ENCODE peak calls at places on chromosomes 7 and 10, in four cellular contexts. One of them, this sample, is unnamed.

GRCh38 chr10:21449288-21449966 is 76.1 kb downstream of the SKIDA1 start:
- DNase-seq in A549: no peak
- DNase-seq in K562: no peak
- DNase-seq in HepG2: no peak
- DNase-seq in this sample: peak; percentile 46

GRCh38 chr7:23403970-23404369 is 66.3 kb downstream of the IGF2BP3 start:
- DNase-seq in A549: no peak
- DNase-seq in K562: no peak
- DNase-seq in HepG2: no peak
- DNase-seq in this sample: no peak

GRCh38 chr10:61211468-61211867 is 241.7 kb downstream of the TMEM26 start:
- DNase-seq in A549: no peak
- DNase-seq in K562: no peak
- DNase-seq in HepG2: no peak
- DNase-seq in this sample: no peak

GRCh38 chr7:155463114-155463811 is 5.3 kb downstream of the EN2 start:
- DNase-seq in A549: no peak
- DNase-seq in K562: no peak
- DNase-seq in HepG2: no peak
- DNase-seq in this sample: no peak

GRCh38 chr7:129494041-129494440 is 8.3 kb upstream of the SMKR1 start:
- DNase-seq in A549: no peak
- DNase-seq in K562: no peak
- DNase-seq in HepG2: no peak
- DNase-seq in this sample: no peak

GRCh38 chr10:44416021-44416758 is 31.3 kb upstream of the CXCL12 start:
- DNase-seq in A549: no peak
- DNase-seq in K562: no peak
- DNase-seq in HepG2: no peak
- DNase-seq in this sample: no peak

GRCh38 chr7:124459101-124460052 is 306.2 kb downstream of the GPR37 start:
- DNase-seq in A549: peak; percentile 73
- DNase-seq in K562: no peak
- DNase-seq in HepG2: peak; percentile 21
- DNase-seq in this sample: no peak

GRCh38 chr10:26903818-26904217 is 43.1 kb upstream of the ABI1 start:
- DNase-seq in A549: no peak
- DNase-seq in K562: no peak
- DNase-seq in HepG2: no peak
- DNase-seq in this sample: no peak

GRCh38 chr10:33377658-33378025 is 43.2 kb upstream of the NRP1 start:
- DNase-seq in A549: no peak
- DNase-seq in K562: no peak
- DNase-seq in HepG2: no peak
- DNase-seq in this sample: no peak

GRCh38 chr10:79112898-79113431 is 44.2 kb downstream of the ZMIZ1 start:
- DNase-seq in A549: peak; percentile 52
- DNase-seq in K562: no peak
- DNase-seq in HepG2: no peak
- DNase-seq in this sample: no peak

GRCh38 chr7:10855583-10855982 is 118.1 kb upstream of the PHF14 start:
- DNase-seq in A549: no peak
- DNase-seq in K562: no peak
- DNase-seq in HepG2: no peak
- DNase-seq in this sample: no peak

GRCh38 chr7:140007051-140007690 is 55.6 kb downstream of the PARP12 start:
- DNase-seq in A549: no peak
- DNase-seq in K562: no peak
- DNase-seq in HepG2: no peak
- DNase-seq in this sample: no peak

GRCh38 chr10:3439183-3439582 is 266.6 kb upstream of the PITRM1 start:
- DNase-seq in A549: no peak
- DNase-seq in K562: no peak
- DNase-seq in HepG2: no peak
- DNase-seq in this sample: no peak

GRCh38 chr7:80967536-80968297 is 48.9 kb upstream of the SEMA3C start:
- DNase-seq in A549: no peak
- DNase-seq in K562: no peak
- DNase-seq in HepG2: no peak
- DNase-seq in this sample: no peak

GRCh38 chr7:30313348-30313747 is 29.0 kb downstream of the ZNRF2 start:
- DNase-seq in A549: no peak
- DNase-seq in K562: no peak
- DNase-seq in HepG2: no peak
- DNase-seq in this sample: no peak

GRCh38 chr10:50928190-50928552 is 42.7 kb upstream of the A1CF start:
- DNase-seq in A549: no peak
- DNase-seq in K562: no peak
- DNase-seq in HepG2: no peak
- DNase-seq in this sample: no peak

GRCh38 chr10:21424511-21424910 is 101.0 kb downstream of the SKIDA1 start:
- DNase-seq in A549: no peak
- DNase-seq in K562: no peak
- DNase-seq in HepG2: no peak
- DNase-seq in this sample: no peak

GRCh38 chr10:127649642-127650041 is 87.3 kb upstream of the FOXI2 start:
- DNase-seq in A549: peak; percentile 27
- DNase-seq in K562: no peak
- DNase-seq in HepG2: peak; percentile 14
- DNase-seq in this sample: peak; percentile 37

GRCh38 chr7:24395512-24395911 is 111.5 kb downstream of the NPY start:
- DNase-seq in A549: no peak
- DNase-seq in K562: peak; percentile 11
- DNase-seq in HepG2: no peak
- DNase-seq in this sample: no peak

GRCh38 chr7:22566176-22566575 is 66.2 kb upstream of the STEAP1B start:
- DNase-seq in A549: no peak
- DNase-seq in K562: no peak
- DNase-seq in HepG2: no peak
- DNase-seq in this sample: no peak

GRCh38 chr7:143222782-143223181 is 945 bp downstream of the TAS2R40 start:
- DNase-seq in A549: no peak
- DNase-seq in K562: no peak
- DNase-seq in HepG2: no peak
- DNase-seq in this sample: peak; percentile 52

GRCh38 chr7:12770227-12770975 is 83.0 kb downstream of the ARL4A start:
- DNase-seq in A549: peak; percentile 36
- DNase-seq in K562: no peak
- DNase-seq in HepG2: peak; percentile 5
- DNase-seq in this sample: no peak

GRCh38 chr7:15685358-15686181 is 913 bp downstream of the MEOX2 start:
- DNase-seq in A549: no peak
- DNase-seq in K562: no peak
- DNase-seq in HepG2: no peak
- DNase-seq in this sample: no peak

DNA sequence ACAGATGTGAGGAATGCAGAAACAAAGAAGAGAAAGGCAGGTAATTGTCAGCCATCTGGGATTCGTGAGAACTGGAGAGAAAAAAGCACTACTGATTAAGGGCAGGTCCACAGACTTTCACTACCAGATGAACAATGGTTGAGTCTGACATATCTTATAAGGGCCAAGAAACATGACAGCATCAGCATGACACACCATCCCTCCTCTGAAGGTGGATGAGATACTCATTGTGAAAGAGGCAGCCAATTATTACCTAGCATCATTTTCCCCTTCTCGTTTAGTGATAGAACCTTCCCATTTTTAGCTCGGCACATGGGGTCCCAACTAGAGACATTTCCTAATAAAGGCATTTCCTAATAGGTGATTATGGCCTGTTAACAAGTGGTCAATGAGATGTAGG is 19.2 kb upstream of the MET start:
- DNase-seq in A549: no peak
- DNase-seq in K562: no peak
- DNase-seq in HepG2: no peak
- DNase-seq in this sample: no peak
- TF ChIP-seq MAX in A549: no peak
- TF ChIP-seq MAX in K562: no peak
- TF ChIP-seq MAX in HepG2: no peak
- TF ChIP-seq MAX in this sample: no peak

GRCh38 chr7:39607865-39608264 is 15.5 kb upstream of the RALA start:
- DNase-seq in A549: no peak
- DNase-seq in K562: no peak
- DNase-seq in HepG2: no peak
- DNase-seq in this sample: no peak
- TF ChIP-seq MYC in A549: no peak
- TF ChIP-seq MYC in K562: no peak
- TF ChIP-seq MYC in HepG2: no peak
- TF ChIP-seq MYC in this sample: no peak

GRCh38 chr10:124740374-124741280 is 3.6 kb downstream of the FAM53B start:
- DNase-seq in A549: no peak
- DNase-seq in K562: no peak
- DNase-seq in HepG2: peak; percentile 74
- DNase-seq in this sample: peak; percentile 84

GRCh38 chr10:124742418-124743187 is 1.6 kb downstream of the FAM53B start:
- DNase-seq in A549: peak; percentile 47
- DNase-seq in K562: peak; percentile 18
- DNase-seq in HepG2: peak; percentile 57
- DNase-seq in this sample: peak; percentile 83

GRCh38 chr10:124741922-124742417 is 2.2 kb downstream of the FAM53B start:
- DNase-seq in A549: no peak
- DNase-seq in K562: no peak
- DNase-seq in HepG2: no peak
- DNase-seq in this sample: peak; percentile 44

GRCh38 chr10:124739996-124740373 is 4.2 kb downstream of the FAM53B start:
- DNase-seq in A549: no peak
- DNase-seq in K562: no peak
- DNase-seq in HepG2: no peak
- DNase-seq in this sample: peak; percentile 29

GRCh38 chr10:124741281-124741921 is 2.8 kb downstream of the FAM53B start:
- DNase-seq in A549: peak; percentile 71
- DNase-seq in K562: peak; percentile 68
- DNase-seq in HepG2: peak; percentile 80
- DNase-seq in this sample: peak; percentile 86
- TF ChIP-seq POLR2A in A549: no peak
- TF ChIP-seq POLR2A in K562: no peak
- TF ChIP-seq POLR2A in HepG2: no peak
- TF ChIP-seq POLR2A in this sample: no peak

GRCh38 chr7:69800495-69800894 is 202.2 kb downstream of the AUTS2 start:
- DNase-seq in A549: peak; percentile 61
- DNase-seq in K562: no peak
- DNase-seq in HepG2: no peak
- DNase-seq in this sample: peak; percentile 20

GRCh38 chr7:69795932-69796331 is 197.7 kb downstream of the AUTS2 start:
- DNase-seq in A549: no peak
- DNase-seq in K562: no peak
- DNase-seq in HepG2: no peak
- DNase-seq in this sample: no peak

GRCh38 chr7:69799990-69800389 is 201.7 kb downstream of the AUTS2 start:
- DNase-seq in A549: no peak
- DNase-seq in K562: no peak
- DNase-seq in HepG2: no peak
- DNase-seq in this sample: no peak

GRCh38 chr7:69799048-69799697 is 200.9 kb downstream of the AUTS2 start:
- DNase-seq in A549: no peak
- DNase-seq in K562: no peak
- DNase-seq in HepG2: no peak
- DNase-seq in this sample: no peak

DNA sequence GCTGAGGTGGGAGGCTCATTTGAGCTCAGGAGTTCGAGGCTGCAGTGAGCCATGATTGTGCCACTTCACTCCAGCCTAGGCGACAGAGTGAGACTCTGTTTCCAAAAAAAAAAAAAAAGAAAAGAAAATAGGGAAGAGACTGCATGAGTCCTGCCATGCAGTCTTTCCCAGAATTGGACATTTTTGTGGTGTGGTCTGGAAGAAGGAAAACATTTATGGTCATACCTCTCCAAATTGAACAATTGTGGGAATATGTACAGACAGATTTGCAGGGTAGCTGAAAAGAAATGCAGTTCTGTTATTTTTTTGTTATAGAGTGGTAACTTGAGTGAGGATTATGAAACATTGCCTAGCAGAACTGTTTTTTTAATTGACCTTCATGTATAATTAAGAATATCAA is 198.1 kb downstream of the AUTS2 start:
- DNase-seq in A549: no peak
- DNase-seq in K562: no peak
- DNase-seq in HepG2: no peak
- DNase-seq in this sample: no peak
- TF ChIP-seq MAX in A549: no peak
- TF ChIP-seq MAX in K562: no peak
- TF ChIP-seq MAX in HepG2: no peak
- TF ChIP-seq MAX in this sample: no peak